ENCODE peak calls at places on chromosome 17, in eight cellular contexts. F is Calu3; J is amniotic stem cell; N is activated CD8-positive, alpha-beta memory T cell treated with anti-CD3 and anti-CD28 coated beads, Interleukin-2, amount 50 U/mL, for 48 hours; Q is Caki2; H is stimulated activated CD4-positive, alpha-beta T cell treated with anti-CD3 and anti-CD28 coated beads, Interleukin-2, amount 100 ng/mL, for 24 hours; I is GM23338; W is T-helper 1 cell. K is an unnamed sample.
A peak's percentile ranks its signal among the peaks of the same experiment; 100 is the strongest.

GRCh38 chr17:39213852-39214251 is 11.9 kb downstream of the STAC2 start:
- DNase-seq in F (peak; percentile 97), J (no peak), N (no peak), Q (peak; percentile 48), H (no peak), I (no peak), W (no peak), K (no peak)

GRCh38 chr17:63621229-63621683 is 961 bp upstream of the MAP3K3 start:
- DNase-seq in F (no peak), J (no peak), N (no peak), Q (no peak), H (no peak), I (peak; percentile 88), W (no peak), K (no peak)

GRCh38 chr17:41492771-41493170 is 3.1 kb upstream of the KRT36 start:
- DNase-seq in F (peak; percentile 64), J (no peak), N (no peak), Q (no peak), H (no peak), I (no peak), W (no peak), K (no peak)

GRCh38 chr17:45150911-45151809 is 2.9 kb downstream of the HEXIM1 start:
- DNase-seq in F (no peak), J (no peak), N (no peak), Q (no peak), H (no peak), I (no peak), W (no peak), K (no peak)

GRCh38 chr17:2853111-2853721 is 57.0 kb downstream of the RAP1GAP2 start:
- DNase-seq in F (peak; percentile 46), J (no peak), N (peak; percentile 60), Q (peak; percentile 19), H (peak; percentile 47), I (peak; percentile 74), W (no peak), K (peak; percentile 87)

GRCh38 chr17:2222901-2223616 is 80.5 kb downstream of the SMG6 start:
- DNase-seq in F (no peak), J (no peak), N (peak; percentile 69), Q (no peak), H (peak; percentile 37), I (no peak), W (peak; percentile 71), K (no peak)

GRCh38 chr17:39598047-39598481 is 9.7 kb downstream of the NEUROD2 start:
- DNase-seq in F (peak; percentile 62), J (no peak), N (no peak), Q (no peak), H (no peak), I (no peak), W (no peak), K (no peak)

GRCh38 chr17:1039511-1040215 is 42.7 kb downstream of the TIMM22 start:
- DNase-seq in F (no peak), J (no peak), N (no peak), Q (no peak), H (no peak), I (no peak), W (no peak), K (no peak)

GRCh38 chr17:42692489-42692888 is 10.2 kb downstream of the CNTNAP1 start:
- DNase-seq in F (no peak), J (no peak), N (no peak), Q (no peak), H (no peak), I (no peak), W (no peak), K (no peak)

GRCh38 chr17:4833941-4834501 is 881 bp downstream of the MINK1 start:
- DNase-seq in F (peak; percentile 13), J (no peak), N (no peak), Q (peak; percentile 19), H (peak; percentile 17), I (peak; percentile 43), W (no peak), K (no peak)

GRCh38 chr17:63983326-63983725 is 10.6 kb upstream of the SCN4A start:
- DNase-seq in F (no peak), J (no peak), N (no peak), Q (no peak), H (no peak), I (no peak), W (no peak), K (no peak)

GRCh38 chr17:59391026-59391425 is 59.6 kb downstream of the YPEL2 start:
- DNase-seq in F (no peak), J (no peak), N (no peak), Q (no peak), H (no peak), I (no peak), W (no peak), K (no peak)

GRCh38 chr17:35499548-35499947 is 37.9 kb downstream of the SLFN12L start:
- DNase-seq in F (no peak), J (no peak), N (no peak), Q (no peak), H (no peak), I (no peak), W (no peak), K (no peak)

GRCh38 chr17:12672944-12673343 is 7.3 kb downstream of the MYOCD start:
- DNase-seq in F (no peak), J (no peak), N (no peak), Q (no peak), H (no peak), I (no peak), W (no peak), K (no peak)

GRCh38 chr17:50185724-50186545 is 15.5 kb downstream of the COL1A1 start:
- DNase-seq in F (no peak), J (no peak), N (no peak), Q (no peak), H (no peak), I (no peak), W (no peak), K (no peak)

GRCh38 chr17:48505788-48506187 is 25.0 kb downstream of the HOXB1 start:
- DNase-seq in F (peak; percentile 66), J (no peak), N (no peak), Q (peak; percentile 56), H (no peak), I (no peak), W (peak; percentile 29), K (no peak)

GRCh38 chr17:48376926-48377325 is 53.1 kb downstream of the SKAP1 start:
- DNase-seq in F (no peak), J (no peak), N (no peak), Q (no peak), H (no peak), I (no peak), W (no peak), K (no peak)

GRCh38 chr17:67358612-67359011 is 7.8 kb downstream of the PSMD12 start:
- DNase-seq in F (no peak), J (no peak), N (no peak), Q (no peak), H (no peak), I (no peak), W (no peak), K (no peak)

GRCh38 chr17:28811594-28812135 is 30.9 kb downstream of the FAM222B start:
- DNase-seq in F (peak; percentile 46), J (no peak), N (no peak), Q (peak; percentile 79), H (no peak), I (peak; percentile 38), W (no peak), K (no peak)

K was measured in osteocyte.